ENCODE peak calls at places on chromosomes 2 and 18, in five cellular contexts. O is brain microvascular endothelial cell, P is kidney epithelial cell, N is epithelial cell of esophagus, F is PC-3. Z is an unnamed sample.

GRCh38 chr2:128879161-128879560 is 560.5 kb upstream of the HS6ST1 start:
- DNase-seq in O (no peak), P (no peak), N (no peak), F (no peak), Z (no peak)

GRCh38 chr2:219731173-219731572 is 103.7 kb downstream of the SLC4A3 start:
- DNase-seq in O (no peak), P (no peak), N (peak; percentile 85), F (no peak), Z (no peak)

GRCh38 chr18:79634186-79634585 is 45.4 kb upstream of the CTDP1 start:
- DNase-seq in O (no peak), P (no peak), N (no peak), F (no peak), Z (no peak)

GRCh38 chr2:160494243-160494642 is 636 bp upstream of the RBMS1 start:
- DNase-seq in O (no peak), P (no peak), N (no peak), F (peak; percentile 25), Z (no peak)

GRCh38 chr18:27713037-27713726 is 463.7 kb downstream of the CDH2 start:
- DNase-seq in O (peak; percentile 18), P (no peak), N (no peak), F (no peak), Z (no peak)

GRCh38 chr2:217995741-217996141 is 7.1 kb downstream of the TNS1 start:
- DNase-seq in O (no peak), P (no peak), N (no peak), F (no peak), Z (no peak)

GRCh38 chr2:195304310-195304709 is 352.7 kb upstream of the SLC39A10 start:
- DNase-seq in O (peak; percentile 12), P (no peak), N (peak; percentile 54), F (peak; percentile 45), Z (no peak)

GRCh38 chr2:54560146-54560881 is 104.2 kb downstream of the SPTBN1 start:
- DNase-seq in O (no peak), P (no peak), N (peak; percentile 59), F (peak; percentile 46), Z (no peak)

GRCh38 chr2:152421521-152422367 is 86.8 kb downstream of the FMNL2 start:
- DNase-seq in O (peak; percentile 98), P (peak; percentile 94), N (peak; percentile 98), F (peak; percentile 98), Z (no peak)

GRCh38 chr2:173016451-173016850 is 59.2 kb upstream of the MAP3K20 start:
- DNase-seq in O (no peak), P (no peak), N (no peak), F (no peak), Z (peak; percentile 67)

GRCh38 chr2:173023718-173024117 is 51.9 kb upstream of the MAP3K20 start:
- DNase-seq in O (no peak), P (no peak), N (no peak), F (no peak), Z (no peak)

GRCh38 chr2:173027181-173028128 is 48.2 kb upstream of the MAP3K20 start:
- DNase-seq in O (peak; percentile 89), P (peak; percentile 67), N (peak; percentile 92), F (peak; percentile 93), Z (peak; percentile 69)

GRCh38 chr2:173017657-173018420 is 57.8 kb upstream of the MAP3K20 start:
- DNase-seq in O (no peak), P (no peak), N (no peak), F (no peak), Z (no peak)

DNA sequence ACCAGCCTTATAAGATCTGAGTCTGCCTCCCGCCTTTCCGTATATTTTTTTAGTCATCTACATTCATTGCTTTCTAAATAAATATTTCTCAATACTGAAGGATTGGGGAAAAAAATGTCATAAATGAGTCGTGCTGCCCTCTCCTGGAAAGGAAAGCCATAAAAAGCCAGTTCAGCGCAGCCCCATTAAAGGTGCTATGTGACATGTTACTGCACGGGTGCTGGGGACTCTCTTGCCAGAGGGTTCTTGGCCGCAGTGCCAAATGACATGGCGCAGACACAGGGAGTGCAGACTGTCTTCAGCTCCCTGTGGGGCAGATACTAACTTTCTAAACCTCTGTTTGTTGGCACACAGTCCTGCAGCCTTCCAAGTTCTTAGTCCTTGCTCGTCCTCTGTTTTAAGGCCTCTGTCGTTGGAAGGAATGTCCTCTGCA is 53.7 kb upstream of the MAP3K20 start:
- DNase-seq in O (peak; percentile 22), P (no peak), N (peak; percentile 77), F (peak; percentile 90), Z (no peak)
- TF ChIP-seq CTCF in O (peak; percentile 65), P (peak; percentile 27), N (peak; percentile 59), F (peak; percentile 83), Z (peak; percentile 53)

DNA sequence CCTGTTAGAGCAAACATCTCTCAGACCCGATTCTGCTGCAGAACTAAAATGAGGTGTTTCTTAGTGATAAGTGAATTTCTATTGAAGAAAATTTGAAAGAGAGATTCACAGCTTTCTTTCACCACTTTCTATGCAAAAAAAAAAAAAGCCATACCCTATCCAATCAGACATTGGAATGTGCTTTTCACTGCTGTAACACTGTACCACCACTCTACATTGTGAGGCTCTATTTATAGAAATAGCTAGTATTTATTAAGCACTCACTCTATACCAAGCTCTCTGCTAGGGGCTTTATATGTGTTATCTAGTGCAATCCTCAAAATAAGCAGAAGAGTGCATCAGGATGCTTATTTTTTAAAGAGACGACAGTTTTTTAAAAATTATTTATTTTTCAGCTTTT is 580.6 kb upstream of the VRK2 start:
- DNase-seq in O (no peak), P (no peak), N (no peak), F (no peak), Z (no peak)
- H3K4me3 ChIP-seq in O (no peak overlapping the region), P (no peak overlapping the region), N (no peak overlapping the region), F (no peak overlapping the region), Z (no peak overlapping the region)

GRCh38 chr2:49770919-49771318 is 616.6 kb upstream of the FSHR start:
- DNase-seq in O (no peak), P (peak; percentile 19), N (peak; percentile 10), F (peak; percentile 36), Z (no peak)
- TF ChIP-seq CTCF in O (peak; percentile 55), P (peak; percentile 89), N (peak; percentile 27), F (peak; percentile 40), Z (peak; percentile 40)

DNA sequence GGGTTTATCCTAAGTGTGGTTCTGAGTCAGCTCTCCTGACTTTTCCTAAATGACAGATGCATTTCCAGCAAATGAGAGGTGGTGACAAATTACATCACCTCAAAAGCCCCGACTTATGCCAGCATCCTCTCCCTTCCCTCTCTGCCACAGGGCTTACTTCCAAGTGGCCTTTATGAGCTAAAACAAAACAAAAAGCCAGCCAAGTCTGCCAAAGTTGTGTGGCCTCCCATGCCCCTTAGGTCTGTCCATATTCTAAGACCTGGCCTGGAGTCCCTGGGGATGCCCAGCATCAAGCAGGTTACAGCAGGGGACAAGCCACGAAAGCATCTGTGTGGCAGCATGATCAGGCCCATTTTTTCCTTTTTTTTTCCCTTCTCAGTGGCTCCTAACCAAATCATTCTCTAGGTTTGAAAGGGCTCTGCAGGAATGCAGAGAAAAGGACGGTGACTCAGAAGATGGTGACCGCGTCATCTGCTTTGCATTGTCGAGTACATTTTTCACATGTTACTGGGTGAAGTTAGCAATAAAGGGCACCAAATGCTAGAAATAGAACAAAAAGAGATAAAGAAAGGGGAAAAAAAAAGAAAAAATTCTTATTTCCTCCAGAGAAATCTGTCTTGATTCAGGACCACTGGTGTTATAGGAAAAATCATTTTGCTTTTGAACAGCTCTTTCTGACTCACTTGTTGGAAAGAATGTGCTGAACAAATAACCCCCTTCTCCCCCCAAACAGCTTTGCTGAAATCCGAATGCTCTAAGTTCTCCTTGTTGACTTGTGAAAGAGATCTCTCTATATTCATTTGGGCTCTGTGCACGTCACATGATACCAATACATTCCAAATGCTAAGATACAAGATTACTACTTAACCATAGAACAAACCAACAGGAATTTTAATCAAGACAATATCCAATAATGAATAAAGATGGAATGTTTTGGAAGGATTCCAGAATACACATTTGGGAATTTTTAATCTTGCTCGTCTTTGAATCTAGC is 178.7 kb downstream of the EN1 start:
- DNase-seq in O (peak; percentile 97), P (peak; percentile 73), N (peak; percentile 75), F (peak; percentile 91), Z (no peak)
- H3K4me3 ChIP-seq in O (no peak overlapping the region), P (no peak overlapping the region), N (no peak overlapping the region), F (peak overlapping the region; percentile 54), Z (no peak overlapping the region)

DNA sequence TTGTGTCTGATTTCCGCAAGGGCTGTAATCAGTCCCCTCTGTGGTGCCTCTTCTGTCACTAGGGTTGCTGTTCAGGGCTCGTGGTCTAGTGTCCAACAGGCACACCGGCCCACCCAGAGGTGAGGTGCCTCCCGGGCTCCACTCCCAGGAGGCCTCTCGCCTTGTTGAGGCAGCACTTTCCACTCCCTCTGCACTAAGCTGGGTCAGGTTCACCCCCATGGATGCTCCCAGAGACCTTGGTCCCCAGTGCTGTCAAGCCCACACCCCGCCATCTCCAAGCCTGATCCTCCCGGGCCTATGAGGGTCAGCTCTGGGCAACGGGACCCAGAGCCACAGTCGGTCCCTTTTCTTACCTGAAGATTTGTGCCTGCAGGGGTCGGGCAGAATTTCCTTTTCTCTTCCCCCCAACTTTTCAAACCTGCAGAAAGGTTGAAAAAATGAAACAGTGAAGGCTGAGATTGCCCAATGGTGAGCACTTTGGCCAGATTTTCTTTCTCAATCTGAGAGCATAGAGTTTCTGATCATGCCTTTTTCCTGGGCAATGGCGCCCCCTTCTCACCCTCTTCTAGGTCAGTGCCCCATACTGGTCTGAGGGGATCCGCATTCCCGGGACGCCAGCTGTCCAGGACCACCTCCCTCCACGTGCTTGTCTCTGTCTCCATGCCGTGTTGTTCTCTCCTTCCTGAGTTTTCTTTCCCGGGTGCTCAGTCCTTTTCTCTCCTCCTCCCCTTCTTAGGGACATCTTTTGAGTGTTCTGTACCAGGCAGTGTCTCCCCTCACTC is 148.0 kb downstream of the ASB1 start:
- DNase-seq in O (no peak), P (no peak), N (no peak), F (no peak), Z (no peak)
- TF ChIP-seq CTCF in O (no peak), P (no peak), N (no peak), F (no peak), Z (no peak)

GRCh38 chr2:109031481-109032228 is 42.6 kb upstream of the EDAR start:
- DNase-seq in O (peak; percentile 1), P (no peak), N (peak; percentile 45), F (peak; percentile 20), Z (no peak)
- H3K4me3 ChIP-seq in O (peak overlapping the region; percentile 48), P (peak overlapping the region; percentile 39), N (peak overlapping the region; percentile 31), F (peak overlapping the region; percentile 59), Z (no peak overlapping the region)

GRCh38 chr18:63515279-63515678 is 26.9 kb upstream of the SERPINB12 start:
- DNase-seq in O (no peak), P (no peak), N (no peak), F (no peak), Z (no peak)
- TF ChIP-seq CTCF in O (peak; percentile 51), P (no peak), N (peak; percentile 10), F (peak; percentile 28), Z (peak; percentile 9)

GRCh38 chr2:109350526-109350925 is 221.5 kb downstream of the SH3RF3 start:
- DNase-seq in O (no peak), P (no peak), N (no peak), F (peak; percentile 43), Z (no peak)

GRCh38 chr2:109348190-109348589 is 219.2 kb downstream of the SH3RF3 start:
- DNase-seq in O (no peak), P (no peak), N (no peak), F (no peak), Z (no peak)

GRCh38 chr2:109347626-109348025 is 218.6 kb downstream of the SH3RF3 start:
- DNase-seq in O (no peak), P (no peak), N (no peak), F (no peak), Z (no peak)

GRCh38 chr2:109349555-109350430 is 220.8 kb downstream of the SH3RF3 start:
- DNase-seq in O (no peak), P (no peak), N (no peak), F (no peak), Z (no peak)

GRCh38 chr2:109348645-109349554 is 219.9 kb downstream of the SH3RF3 start:
- DNase-seq in O (no peak), P (no peak), N (no peak), F (no peak), Z (no peak)
- H3K4me3 ChIP-seq in O (no peak overlapping the region), P (no peak overlapping the region), N (no peak overlapping the region), F (no peak overlapping the region), Z (no peak overlapping the region)

Z was measured in LNCaP clone FGC.